ENCODE peak calls at places on chromosomes 5 and 9, in five cellular contexts. O, V, D, P and I are unnamed samples.

GRCh38 chr9:89603629-89604462 is 966 bp upstream of the GADD45G start:
- DNase-seq in D (peak), P (peak), O (no peak), V (no peak), I (peak)

GRCh38 chr5:65103674-65104035 is 334.9 kb downstream of the CWC27 start:
- DNase-seq in D (no peak), O (no peak), P (no peak), V (no peak), I (no peak)

GRCh38 chr5:77239126-77239741 is 28.8 kb downstream of the PDE8B start:
- DNase-seq in O (no peak), P (peak), V (no peak), D (no peak), I (peak)

GRCh38 chr5:138543730-138544104 is 681 bp upstream of the ETF1 start:
- DNase-seq in D (no peak), P (no peak), V (no peak), O (no peak), I (no peak)

GRCh38 chr9:78369644-78370219 is 72.8 kb downstream of the PSAT1 start:
- DNase-seq in P (peak), D (peak), O (peak), V (no peak), I (peak)

GRCh38 chr9:35828716-35829083 is at the start of gene FAM221B:
- DNase-seq in O (no peak), V (no peak), D (no peak), P (peak), I (no peak)

GRCh38 chr5:53645581-53645980 is 85.1 kb downstream of the NDUFS4 start:
- DNase-seq in P (no peak), D (no peak), O (no peak), V (no peak), I (no peak)

GRCh38 chr5:177997319-177997670 is 1.3 kb upstream of the PROP1 start:
- DNase-seq in O (no peak), P (peak), D (no peak), V (no peak), I (no peak)

GRCh38 chr5:80541392-80541791 is 28.7 kb downstream of the ANKRD34B start:
- DNase-seq in O (no peak), D (no peak), P (no peak), V (no peak), I (no peak)

GRCh38 chr5:147336871-147337270 is 102.0 kb downstream of the STK32A start:
- DNase-seq in D (no peak), P (no peak), O (no peak), V (no peak), I (no peak)